ENCODE peak calls at places on chromosomes 2 and 18, in six cellular contexts. J, C, I, M, S and A are unnamed samples.

GRCh38 chr2:950627-950992 is at the start of gene SNTG2:
- DNase-seq in I (peak), S (peak), J (peak), M (no peak), C (no peak), A (peak)

GRCh38 chr2:64654063-64654811 is 524 bp upstream of the SERTAD2 start:
- DNase-seq in J (peak), C (peak), S (no peak), M (no peak), I (peak), A (peak)

GRCh38 chr18:53380063-53380639 is 844.3 kb downstream of the MBD2 start:
- DNase-seq in J (peak), C (peak), M (no peak), I (no peak), S (peak), A (no peak)

GRCh38 chr2:68291317-68291716 is 28.4 kb downstream of the CNRIP1 start:
- DNase-seq in M (no peak), S (no peak), J (no peak), I (no peak), C (no peak), A (no peak)

GRCh38 chr2:228136027-228136426 is 45.5 kb downstream of the SPHKAP start:
- DNase-seq in M (no peak), I (no peak), C (no peak), S (no peak), J (no peak), A (no peak)

GRCh38 chr2:240655931-240656886 is 26.5 kb downstream of the AQP12B start:
- DNase-seq in I (no peak), C (peak), J (no peak), S (peak), M (no peak), A (no peak)

GRCh38 chr2:158740127-158740526 is 55.0 kb upstream of the DAPL1 start:
- DNase-seq in M (no peak), J (no peak), C (no peak), S (no peak), I (no peak), A (no peak)

GRCh38 chr2:241901018-241901380 is 31.5 kb downstream of the RTP5 start:
- DNase-seq in I (peak), S (no peak), C (no peak), M (no peak), J (no peak), A (no peak)

GRCh38 chr2:101223814-101224231 is 28.9 kb upstream of the CNOT11 start:
- DNase-seq in J (no peak), C (no peak), M (peak), S (peak), I (no peak), A (peak)

GRCh38 chr18:52312321-52312720 is 27.7 kb upstream of the DCC start:
- DNase-seq in I (no peak), M (no peak), J (no peak), S (no peak), C (peak), A (no peak)

GRCh38 chr2:27086722-27087446 is at the start of gene KHK:
- DNase-seq in J (no peak), M (no peak), I (peak), S (peak), C (peak), A (no peak)